ENCODE peak calls at places on chromosomes 1 and 21, in six cellular contexts. One of them, this sample, is unnamed.

GRCh38 chr1:23577056-23577985 is 18.0 kb upstream of the ID3 start:
- DNase-seq in cardiac fibroblast: peak; percentile 91
- DNase-seq in tibial artery: peak; percentile 87
- DNase-seq in astrocyte of the spinal cord: peak; percentile 95
- DNase-seq in choroid plexus epithelial cell: peak; percentile 97
- DNase-seq in heart left ventricle: peak; percentile 56
- DNase-seq in this sample: peak; percentile 79

GRCh38 chr1:246709845-246710244 is 14.4 kb upstream of the SCCPDH start:
- DNase-seq in astrocyte of the spinal cord: no peak
- DNase-seq in heart left ventricle: no peak
- DNase-seq in tibial artery: no peak
- DNase-seq in cardiac fibroblast: no peak
- DNase-seq in choroid plexus epithelial cell: no peak
- DNase-seq in this sample: no peak

GRCh38 chr1:206706298-206706791 is 21.6 kb downstream of the MAPKAPK2 start:
- DNase-seq in heart left ventricle: peak; percentile 54
- DNase-seq in astrocyte of the spinal cord: peak; percentile 93
- DNase-seq in tibial artery: peak; percentile 91
- DNase-seq in cardiac fibroblast: peak; percentile 93
- DNase-seq in choroid plexus epithelial cell: peak; percentile 96
- DNase-seq in this sample: peak; percentile 78

GRCh38 chr1:98674075-98674781 is 12.7 kb downstream of the SNX7 start:
- DNase-seq in heart left ventricle: no peak
- DNase-seq in cardiac fibroblast: peak; percentile 41
- DNase-seq in tibial artery: no peak
- DNase-seq in astrocyte of the spinal cord: peak; percentile 35
- DNase-seq in choroid plexus epithelial cell: peak; percentile 37
- DNase-seq in this sample: peak; percentile 59

GRCh38 chr1:181064030-181064594 is 24.4 kb upstream of the IER5 start:
- DNase-seq in tibial artery: no peak
- DNase-seq in cardiac fibroblast: no peak
- DNase-seq in heart left ventricle: no peak
- DNase-seq in astrocyte of the spinal cord: no peak
- DNase-seq in choroid plexus epithelial cell: no peak
- DNase-seq in this sample: no peak

GRCh38 chr21:37219766-37220432 is 47.2 kb downstream of the VPS26C start:
- DNase-seq in cardiac fibroblast: no peak
- DNase-seq in astrocyte of the spinal cord: no peak
- DNase-seq in choroid plexus epithelial cell: peak; percentile 19
- DNase-seq in heart left ventricle: no peak
- DNase-seq in tibial artery: no peak
- DNase-seq in this sample: no peak

GRCh38 chr1:157966034-157966671 is 27.3 kb upstream of the KIRREL1 start:
- DNase-seq in choroid plexus epithelial cell: peak; percentile 87
- DNase-seq in heart left ventricle: no peak
- DNase-seq in tibial artery: no peak
- DNase-seq in astrocyte of the spinal cord: peak; percentile 74
- DNase-seq in cardiac fibroblast: peak; percentile 67
- DNase-seq in this sample: no peak

GRCh38 chr1:227889047-227889862 is 58.5 kb downstream of the WNT9A start:
- DNase-seq in tibial artery: peak; percentile 55
- DNase-seq in choroid plexus epithelial cell: peak; percentile 17
- DNase-seq in cardiac fibroblast: no peak
- DNase-seq in heart left ventricle: no peak
- DNase-seq in astrocyte of the spinal cord: no peak
- DNase-seq in this sample: no peak

GRCh38 chr1:221069956-221070355 is 190.7 kb downstream of the HLX start:
- DNase-seq in cardiac fibroblast: no peak
- DNase-seq in astrocyte of the spinal cord: no peak
- DNase-seq in tibial artery: no peak
- DNase-seq in heart left ventricle: no peak
- DNase-seq in choroid plexus epithelial cell: no peak
- DNase-seq in this sample: no peak

GRCh38 chr1:91830242-91831131 is 55.5 kb downstream of the TGFBR3 start:
- DNase-seq in heart left ventricle: peak; percentile 86
- DNase-seq in astrocyte of the spinal cord: peak; percentile 82
- DNase-seq in cardiac fibroblast: peak; percentile 94
- DNase-seq in choroid plexus epithelial cell: peak; percentile 93
- DNase-seq in tibial artery: peak; percentile 78
- DNase-seq in this sample: peak; percentile 67

GRCh38 chr1:88731475-88731874 is 47.4 kb downstream of the PKN2 start:
- DNase-seq in astrocyte of the spinal cord: peak; percentile 92
- DNase-seq in cardiac fibroblast: peak; percentile 90
- DNase-seq in tibial artery: no peak
- DNase-seq in heart left ventricle: no peak
- DNase-seq in choroid plexus epithelial cell: peak; percentile 95
- DNase-seq in this sample: peak; percentile 89

GRCh38 chr1:23995431-23995837 is 15.3 kb upstream of the SRSF10 start:
- DNase-seq in astrocyte of the spinal cord: no peak
- DNase-seq in heart left ventricle: no peak
- DNase-seq in cardiac fibroblast: peak; percentile 77
- DNase-seq in choroid plexus epithelial cell: peak; percentile 49
- DNase-seq in tibial artery: no peak
- DNase-seq in this sample: no peak

GRCh38 chr21:44065428-44065827 is 41.8 kb upstream of the PWP2 start:
- DNase-seq in tibial artery: no peak
- DNase-seq in choroid plexus epithelial cell: peak; percentile 60
- DNase-seq in heart left ventricle: no peak
- DNase-seq in cardiac fibroblast: peak; percentile 31
- DNase-seq in astrocyte of the spinal cord: no peak
- DNase-seq in this sample: no peak

GRCh38 chr1:29465755-29466154 is 229.4 kb downstream of the PTPRU start:
- DNase-seq in choroid plexus epithelial cell: peak; percentile 39
- DNase-seq in heart left ventricle: no peak
- DNase-seq in astrocyte of the spinal cord: peak; percentile 10
- DNase-seq in tibial artery: no peak
- DNase-seq in cardiac fibroblast: peak; percentile 25
- DNase-seq in this sample: no peak

GRCh38 chr21:45453308-45453950 is 48.5 kb downstream of the COL18A1 start:
- DNase-seq in heart left ventricle: no peak
- DNase-seq in choroid plexus epithelial cell: no peak
- DNase-seq in tibial artery: no peak
- DNase-seq in cardiac fibroblast: no peak
- DNase-seq in astrocyte of the spinal cord: no peak
- DNase-seq in this sample: no peak

GRCh38 chr1:182406006-182406405 is 5.5 kb upstream of the TEDDM1 start:
- DNase-seq in heart left ventricle: no peak
- DNase-seq in tibial artery: no peak
- DNase-seq in astrocyte of the spinal cord: no peak
- DNase-seq in choroid plexus epithelial cell: no peak
- DNase-seq in cardiac fibroblast: no peak
- DNase-seq in this sample: no peak

GRCh38 chr1:182407724-182408123 is 7.3 kb upstream of the TEDDM1 start:
- DNase-seq in astrocyte of the spinal cord: no peak
- DNase-seq in cardiac fibroblast: no peak
- DNase-seq in tibial artery: no peak
- DNase-seq in choroid plexus epithelial cell: no peak
- DNase-seq in heart left ventricle: no peak
- DNase-seq in this sample: no peak

GRCh38 chr1:182408435-182409070 is 8.1 kb upstream of the TEDDM1 start:
- DNase-seq in tibial artery: no peak
- DNase-seq in choroid plexus epithelial cell: no peak
- DNase-seq in cardiac fibroblast: no peak
- DNase-seq in heart left ventricle: no peak
- DNase-seq in astrocyte of the spinal cord: no peak
- DNase-seq in this sample: no peak

GRCh38 chr1:182405578-182405977 is 5.1 kb upstream of the TEDDM1 start:
- DNase-seq in heart left ventricle: no peak
- DNase-seq in choroid plexus epithelial cell: no peak
- DNase-seq in tibial artery: no peak
- DNase-seq in astrocyte of the spinal cord: no peak
- DNase-seq in cardiac fibroblast: no peak
- DNase-seq in this sample: no peak

DNA sequence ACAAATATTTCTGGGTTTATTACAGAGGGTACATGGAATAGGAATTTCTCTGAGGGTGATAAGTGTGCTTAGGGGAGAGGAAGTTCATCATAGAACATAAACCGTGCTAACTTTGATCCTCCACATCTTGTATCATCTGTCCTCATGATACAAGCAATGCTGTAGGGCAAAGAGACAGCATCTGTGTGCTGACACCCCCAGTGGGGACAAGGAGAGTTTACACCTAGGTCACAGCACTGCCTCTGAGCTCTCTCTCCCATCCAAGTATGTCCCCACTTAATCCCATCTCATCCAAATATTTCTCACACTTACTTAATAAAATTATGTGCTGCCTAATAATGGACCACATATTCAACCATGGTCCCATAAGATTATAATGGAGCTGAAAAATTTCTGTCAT is 4.3 kb upstream of the TEDDM1 start:
- DNase-seq in heart left ventricle: no peak
- DNase-seq in tibial artery: no peak
- DNase-seq in astrocyte of the spinal cord: no peak
- DNase-seq in cardiac fibroblast: no peak
- DNase-seq in choroid plexus epithelial cell: no peak
- DNase-seq in this sample: no peak
- TF ChIP-seq CTCF in heart left ventricle: no peak
- TF ChIP-seq CTCF in tibial artery: no peak
- TF ChIP-seq CTCF in astrocyte of the spinal cord: no peak
- TF ChIP-seq CTCF in cardiac fibroblast: no peak
- TF ChIP-seq CTCF in choroid plexus epithelial cell: no peak
- TF ChIP-seq CTCF in this sample: no peak

GRCh38 chr1:183882328-183883167 is 77.6 kb downstream of the RGL1 start:
- DNase-seq in tibial artery: no peak
- DNase-seq in astrocyte of the spinal cord: no peak
- DNase-seq in cardiac fibroblast: no peak
- DNase-seq in heart left ventricle: no peak
- DNase-seq in choroid plexus epithelial cell: peak; percentile 22
- DNase-seq in this sample: no peak
- H3K4me3 ChIP-seq in tibial artery: no peak overlapping the region
- H3K4me3 ChIP-seq in astrocyte of the spinal cord: no peak overlapping the region
- H3K4me3 ChIP-seq in cardiac fibroblast: no peak overlapping the region
- H3K4me3 ChIP-seq in heart left ventricle: no peak overlapping the region
- H3K4me3 ChIP-seq in choroid plexus epithelial cell: no peak overlapping the region
- H3K4me3 ChIP-seq in this sample: no peak overlapping the region

GRCh38 chr1:225811622-225812487 is 1.9 kb downstream of the EPHX1 start:
- DNase-seq in heart left ventricle: no peak
- DNase-seq in tibial artery: no peak
- DNase-seq in cardiac fibroblast: peak; percentile 34
- DNase-seq in choroid plexus epithelial cell: peak; percentile 55
- DNase-seq in astrocyte of the spinal cord: no peak
- DNase-seq in this sample: no peak
- TF ChIP-seq CTCF in heart left ventricle: no peak
- TF ChIP-seq CTCF in tibial artery: no peak
- TF ChIP-seq CTCF in cardiac fibroblast: peak; percentile 69
- TF ChIP-seq CTCF in choroid plexus epithelial cell: peak; percentile 69
- TF ChIP-seq CTCF in astrocyte of the spinal cord: peak; percentile 52
- TF ChIP-seq CTCF in this sample: peak; percentile 39

DNA sequence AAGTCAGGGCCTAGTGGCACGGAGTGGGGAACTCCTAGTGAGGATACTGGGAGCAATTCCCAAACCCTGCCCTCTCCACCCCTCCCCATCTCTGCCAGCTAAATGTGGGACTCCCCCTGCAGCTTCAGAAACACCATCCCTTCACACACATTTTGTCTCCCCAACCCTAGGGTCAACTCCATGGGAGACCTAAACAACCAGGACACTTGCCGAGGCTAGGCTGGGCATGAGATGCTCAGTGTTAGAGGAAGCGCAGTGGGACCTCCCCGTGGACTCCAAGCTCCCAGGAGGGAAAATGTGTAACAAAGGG is 1.5 kb downstream of the RNF186 start:
- DNase-seq in tibial artery: no peak
- DNase-seq in astrocyte of the spinal cord: no peak
- DNase-seq in choroid plexus epithelial cell: no peak
- DNase-seq in heart left ventricle: no peak
- DNase-seq in cardiac fibroblast: no peak
- DNase-seq in this sample: no peak
- H3K4me3 ChIP-seq in tibial artery: no peak overlapping the region
- H3K4me3 ChIP-seq in astrocyte of the spinal cord: no peak overlapping the region
- H3K4me3 ChIP-seq in choroid plexus epithelial cell: no peak overlapping the region
- H3K4me3 ChIP-seq in heart left ventricle: no peak overlapping the region
- H3K4me3 ChIP-seq in cardiac fibroblast: no peak overlapping the region
- H3K4me3 ChIP-seq in this sample: no peak overlapping the region

GRCh38 chr1:84724128-84724860 is 34.0 kb upstream of the SSX2IP start:
- DNase-seq in choroid plexus epithelial cell: no peak
- DNase-seq in cardiac fibroblast: no peak
- DNase-seq in heart left ventricle: no peak
- DNase-seq in astrocyte of the spinal cord: no peak
- DNase-seq in tibial artery: no peak
- DNase-seq in this sample: no peak
- TF ChIP-seq CTCF in choroid plexus epithelial cell: peak; percentile 44
- TF ChIP-seq CTCF in cardiac fibroblast: peak; percentile 40
- TF ChIP-seq CTCF in heart left ventricle: no peak
- TF ChIP-seq CTCF in astrocyte of the spinal cord: peak; percentile 34
- TF ChIP-seq CTCF in tibial artery: no peak
- TF ChIP-seq CTCF in this sample: peak; percentile 12

GRCh38 chr1:26996024-26996423 is 2.5 kb downstream of the TRNP1 start:
- DNase-seq in astrocyte of the spinal cord: no peak
- DNase-seq in heart left ventricle: no peak
- DNase-seq in tibial artery: no peak
- DNase-seq in cardiac fibroblast: peak; percentile 57
- DNase-seq in choroid plexus epithelial cell: no peak
- DNase-seq in this sample: no peak

GRCh38 chr1:26993237-26994019 is at the start of gene TRNP1:
- DNase-seq in heart left ventricle: peak; percentile 84
- DNase-seq in choroid plexus epithelial cell: peak; percentile 82
- DNase-seq in astrocyte of the spinal cord: peak; percentile 78
- DNase-seq in cardiac fibroblast: peak; percentile 85
- DNase-seq in tibial artery: peak; percentile 79
- DNase-seq in this sample: no peak

GRCh38 chr1:26994772-26995625 is 1.5 kb downstream of the TRNP1 start:
- DNase-seq in tibial artery: no peak
- DNase-seq in astrocyte of the spinal cord: no peak
- DNase-seq in cardiac fibroblast: no peak
- DNase-seq in choroid plexus epithelial cell: no peak
- DNase-seq in heart left ventricle: no peak
- DNase-seq in this sample: no peak

GRCh38 chr1:26994020-26994745 is 691 bp downstream of the TRNP1 start:
- DNase-seq in astrocyte of the spinal cord: no peak
- DNase-seq in tibial artery: no peak
- DNase-seq in heart left ventricle: no peak
- DNase-seq in cardiac fibroblast: no peak
- DNase-seq in choroid plexus epithelial cell: no peak
- DNase-seq in this sample: no peak

DNA sequence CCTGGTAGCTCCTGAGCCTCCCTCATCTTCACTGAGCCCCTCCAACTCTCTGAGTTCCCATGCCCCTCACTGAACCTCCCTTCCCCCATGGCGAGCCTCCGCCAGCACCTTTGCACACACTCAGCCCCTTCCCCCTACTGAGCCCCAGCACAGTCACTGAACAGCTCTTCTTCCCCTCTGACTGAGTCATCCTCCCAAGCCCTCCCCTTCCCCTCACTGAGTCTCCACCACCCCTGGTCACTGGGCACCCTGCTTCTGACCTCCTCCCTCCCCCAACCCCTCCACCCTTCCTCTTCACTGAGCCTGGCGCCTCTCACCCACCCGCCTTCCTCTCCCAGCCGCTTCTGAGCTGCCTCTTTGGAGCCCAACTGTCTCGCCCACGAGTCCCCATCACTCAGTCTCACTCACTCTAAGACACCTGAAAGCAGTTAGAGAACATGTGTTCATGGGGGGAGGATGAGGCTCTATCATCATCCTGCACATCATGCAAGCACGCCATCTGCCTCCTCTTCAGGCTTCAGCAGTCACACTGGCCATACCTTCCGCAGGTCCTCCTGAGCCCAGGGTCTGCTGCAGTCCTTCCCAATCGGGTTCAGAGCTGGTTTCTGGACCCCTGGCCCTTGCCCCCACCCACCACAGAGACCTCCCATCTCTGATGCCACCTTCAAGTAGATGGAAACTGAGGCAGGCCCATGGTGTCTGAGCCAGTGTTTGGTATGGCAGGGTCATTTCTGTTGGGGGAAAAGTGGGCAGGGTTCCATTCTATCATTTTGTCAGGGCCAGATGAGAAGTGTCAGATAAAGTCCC is 2.0 kb upstream of the TRNP1 start:
- DNase-seq in tibial artery: no peak
- DNase-seq in choroid plexus epithelial cell: no peak
- DNase-seq in astrocyte of the spinal cord: no peak
- DNase-seq in cardiac fibroblast: no peak
- DNase-seq in heart left ventricle: peak; percentile 7
- DNase-seq in this sample: no peak
- H3K4me3 ChIP-seq in tibial artery: no peak overlapping the region
- H3K4me3 ChIP-seq in choroid plexus epithelial cell: no peak overlapping the region
- H3K4me3 ChIP-seq in astrocyte of the spinal cord: no peak overlapping the region
- H3K4me3 ChIP-seq in cardiac fibroblast: no peak overlapping the region
- H3K4me3 ChIP-seq in heart left ventricle: no peak overlapping the region
- H3K4me3 ChIP-seq in this sample: no peak overlapping the region

This sample was measured in AG09309.